ENCODE peak calls at places on chromosome X, in four cellular contexts. A is neural progenitor cell, R is PC-3, Y is activated T-cell treated with anti-CD3 and anti-CD28 coated beads for 4 hours. J is an unnamed sample.

GRCh38 chrX:103554687-103555417 is 30.5 kb upstream of the TCEAL4 start:
- DNase-seq in R (no peak), Y (peak), A (peak), J (peak)

GRCh38 chrX:139203681-139204575 is 326.6 kb upstream of the F9 start:
- DNase-seq in A (peak), R (peak), Y (no peak), J (no peak)

GRCh38 chrX:4710618-4711433 is 997.4 kb upstream of the PRKX start:
- DNase-seq in Y (no peak), R (no peak), A (peak), J (peak)

GRCh38 chrX:73239242-73239641 is 24.6 kb upstream of the NAP1L2 start:
- DNase-seq in A (no peak), R (no peak), Y (no peak), J (no peak)

GRCh38 chrX:19604375-19604774 is 89.1 kb upstream of the MAP3K15 start:
- DNase-seq in A (no peak), Y (no peak), R (no peak), J (peak)

GRCh38 chrX:20217279-20217678 is 49.4 kb downstream of the RPS6KA3 start:
- DNase-seq in R (peak), A (no peak), Y (no peak), J (no peak)

GRCh38 chrX:151725338-151725614 is 9.3 kb upstream of the CNGA2 start:
- DNase-seq in R (no peak), A (no peak), Y (no peak), J (no peak)

GRCh38 chrX:19566359-19567141 is 51.2 kb upstream of the MAP3K15 start:
- DNase-seq in A (no peak), R (no peak), Y (no peak), J (peak)

GRCh38 chrX:63513825-63514574 is 162.9 kb upstream of the SPIN4 start:
- DNase-seq in Y (no peak), A (no peak), R (peak), J (no peak)

GRCh38 chrX:96619588-96619987 is 65.1 kb upstream of the DIAPH2 start:
- DNase-seq in Y (no peak), A (no peak), R (peak), J (no peak)

GRCh38 chrX:1392376-1393130 is 640 bp upstream of the SLC25A6 start:
- DNase-seq in R (peak), A (peak), Y (no peak), J (peak)

GRCh38 chrX:8042304-8042703 is 115.1 kb upstream of the PNPLA4 start:
- DNase-seq in A (peak), Y (no peak), R (peak), J (no peak)

GRCh38 chrX:21487832-21488231 is 113.6 kb downstream of the CNKSR2 start:
- DNase-seq in A (peak), Y (no peak), R (peak), J (no peak)

GRCh38 chrX:69021561-69021960 is 143.7 kb downstream of the PJA1 start:
- DNase-seq in R (no peak), Y (no peak), A (no peak), J (no peak)

GRCh38 chrX:23317799-23318724 is 16.6 kb upstream of the PTCHD1 start:
- DNase-seq in A (peak), Y (no peak), R (peak), J (no peak)

GRCh38 chrX:43679778-43680177 is 23.7 kb downstream of the MAOA start:
- DNase-seq in R (peak), Y (no peak), A (no peak), J (no peak)

GRCh38 chrX:26037367-26037766 is 100.8 kb upstream of the MAGEB18 start:
- DNase-seq in R (no peak), A (no peak), Y (no peak), J (no peak)

GRCh38 chrX:124346064-124346876 is at the start of gene SH2D1A:
- DNase-seq in A (no peak), R (no peak), Y (no peak), J (no peak)

GRCh38 chrX:109695637-109696036 is 37.4 kb downstream of the ACSL4 start:
- DNase-seq in Y (no peak), R (no peak), A (no peak), J (no peak)

GRCh38 chrX:20350598-20350997 is 83.9 kb upstream of the RPS6KA3 start:
- DNase-seq in R (no peak), A (no peak), Y (no peak), J (no peak)

GRCh38 chrX:115058276-115058675 is 40.9 kb upstream of the IL13RA2 start:
- DNase-seq in Y (no peak), A (no peak), R (peak), J (peak)

GRCh38 chrX:3651272-3651671 is 62.2 kb downstream of the PRKX start:
- DNase-seq in A (no peak), Y (no peak), R (peak), J (peak)

GRCh38 chrX:40579880-40580536 is 762 bp upstream of the ATP6AP2 start:
- DNase-seq in Y (no peak), A (no peak), R (no peak), J (no peak)

GRCh38 chrX:107465932-107466620 is 16.6 kb downstream of the FRMPD3 start:
- DNase-seq in R (no peak), Y (no peak), A (no peak), J (no peak)